ENCODE peak calls at places on chromosomes 5 and 9, in four cellular contexts. One of them, this sample, is unnamed.

GRCh38 chr5:176596689-176597416 is 13.1 kb downstream of the GPRIN1 start:
- DNase-seq in BE2C: no peak
- DNase-seq in cardiac muscle cell: peak; percentile 56
- DNase-seq in neural progenitor cell: peak; percentile 79
- DNase-seq in this sample: no peak

GRCh38 chr5:96657068-96657467 is 5.1 kb upstream of the CAST start:
- DNase-seq in BE2C: no peak
- DNase-seq in neural progenitor cell: no peak
- DNase-seq in cardiac muscle cell: peak; percentile 84
- DNase-seq in this sample: no peak

GRCh38 chr9:125601986-125602385 is 105.0 kb downstream of the MAPKAP1 start:
- DNase-seq in neural progenitor cell: no peak
- DNase-seq in BE2C: no peak
- DNase-seq in cardiac muscle cell: no peak
- DNase-seq in this sample: no peak

GRCh38 chr9:698937-699336 is 142.6 kb upstream of the DMRT1 start:
- DNase-seq in cardiac muscle cell: no peak
- DNase-seq in BE2C: no peak
- DNase-seq in neural progenitor cell: no peak
- DNase-seq in this sample: no peak

GRCh38 chr5:56112526-56113121 is 117.9 kb upstream of the IL6ST start:
- DNase-seq in neural progenitor cell: no peak
- DNase-seq in BE2C: no peak
- DNase-seq in cardiac muscle cell: peak; percentile 63
- DNase-seq in this sample: no peak

GRCh38 chr5:54745599-54745998 is 228.0 kb downstream of the SNX18 start:
- DNase-seq in neural progenitor cell: no peak
- DNase-seq in cardiac muscle cell: no peak
- DNase-seq in BE2C: no peak
- DNase-seq in this sample: no peak

GRCh38 chr9:87550253-87550954 is 52.7 kb downstream of the DAPK1 start:
- DNase-seq in BE2C: no peak
- DNase-seq in cardiac muscle cell: no peak
- DNase-seq in neural progenitor cell: no peak
- DNase-seq in this sample: no peak

GRCh38 chr5:146520731-146521130 is 4.7 kb upstream of the GPR151 start:
- DNase-seq in neural progenitor cell: no peak
- DNase-seq in cardiac muscle cell: no peak
- DNase-seq in BE2C: no peak
- DNase-seq in this sample: no peak

GRCh38 chr5:65018763-65019162 is 250.0 kb downstream of the CWC27 start:
- DNase-seq in neural progenitor cell: no peak
- DNase-seq in cardiac muscle cell: no peak
- DNase-seq in BE2C: no peak
- DNase-seq in this sample: peak; percentile 65

GRCh38 chr9:134304712-134305111 is 21.5 kb upstream of the RXRA start:
- DNase-seq in BE2C: no peak
- DNase-seq in neural progenitor cell: no peak
- DNase-seq in cardiac muscle cell: no peak
- DNase-seq in this sample: no peak

GRCh38 chr5:63401434-63402046 is 560.7 kb downstream of the HTR1A start:
- DNase-seq in neural progenitor cell: peak; percentile 77
- DNase-seq in cardiac muscle cell: peak; percentile 60
- DNase-seq in BE2C: peak; percentile 77
- DNase-seq in this sample: peak; percentile 66

GRCh38 chr9:136711751-136712689 is at the start of gene DIPK1B:
- DNase-seq in BE2C: peak; percentile 67
- DNase-seq in neural progenitor cell: peak; percentile 90
- DNase-seq in cardiac muscle cell: no peak
- DNase-seq in this sample: peak; percentile 70

GRCh38 chr5:179699640-179700298 is 1.0 kb downstream of the CANX start:
- DNase-seq in BE2C: peak; percentile 27
- DNase-seq in neural progenitor cell: peak; percentile 16
- DNase-seq in cardiac muscle cell: peak; percentile 40
- DNase-seq in this sample: no peak

GRCh38 chr5:146052780-146053179 is 52.6 kb downstream of the PLAC8L1 start:
- DNase-seq in neural progenitor cell: peak; percentile 51
- DNase-seq in BE2C: no peak
- DNase-seq in cardiac muscle cell: no peak
- DNase-seq in this sample: no peak

GRCh38 chr5:125928663-125929062 is 494.5 kb upstream of the GRAMD2B start:
- DNase-seq in BE2C: no peak
- DNase-seq in cardiac muscle cell: no peak
- DNase-seq in neural progenitor cell: no peak
- DNase-seq in this sample: no peak

GRCh38 chr9:36039696-36040095 is 3.0 kb downstream of the RECK start:
- DNase-seq in cardiac muscle cell: peak; percentile 64
- DNase-seq in BE2C: no peak
- DNase-seq in neural progenitor cell: no peak
- DNase-seq in this sample: no peak

GRCh38 chr5:90113108-90113507 is 296.4 kb downstream of the CETN3 start:
- DNase-seq in BE2C: no peak
- DNase-seq in neural progenitor cell: no peak
- DNase-seq in cardiac muscle cell: no peak
- DNase-seq in this sample: no peak

GRCh38 chr9:38689678-38690077 is 30.3 kb downstream of the FAM240B start:
- DNase-seq in BE2C: peak; percentile 40
- DNase-seq in cardiac muscle cell: peak; percentile 71
- DNase-seq in neural progenitor cell: peak; percentile 92
- DNase-seq in this sample: no peak

GRCh38 chr9:120713257-120714087 is 798 bp downstream of the MEGF9 start:
- DNase-seq in BE2C: peak; percentile 15
- DNase-seq in cardiac muscle cell: no peak
- DNase-seq in neural progenitor cell: peak; percentile 18
- DNase-seq in this sample: peak; percentile 74

GRCh38 chr5:74538206-74538661 is 102.3 kb downstream of the ENC1 start:
- DNase-seq in cardiac muscle cell: peak; percentile 95
- DNase-seq in neural progenitor cell: no peak
- DNase-seq in BE2C: no peak
- DNase-seq in this sample: peak; percentile 74

GRCh38 chr5:33300209-33300742 is 140.5 kb upstream of the TARS1 start:
- DNase-seq in cardiac muscle cell: no peak
- DNase-seq in BE2C: no peak
- DNase-seq in neural progenitor cell: no peak
- DNase-seq in this sample: no peak

GRCh38 chr9:124295097-124295794 is 37.5 kb downstream of the NEK6 start:
- DNase-seq in BE2C: peak; percentile 49
- DNase-seq in neural progenitor cell: no peak
- DNase-seq in cardiac muscle cell: peak; percentile 52
- DNase-seq in this sample: no peak

GRCh38 chr5:172931001-172931536 is 28.2 kb upstream of the RPL26L1 start:
- DNase-seq in neural progenitor cell: no peak
- DNase-seq in BE2C: peak; percentile 51
- DNase-seq in cardiac muscle cell: peak; percentile 84
- DNase-seq in this sample: peak; percentile 70

GRCh38 chr9:110123364-110124095 is 84.4 kb downstream of the C9orf152 start:
- DNase-seq in cardiac muscle cell: no peak
- DNase-seq in BE2C: no peak
- DNase-seq in neural progenitor cell: no peak
- DNase-seq in this sample: no peak

GRCh38 chr5:137752873-137753226 is 1.3 kb downstream of the HNRNPA0 start:
- DNase-seq in cardiac muscle cell: peak; percentile 44
- DNase-seq in neural progenitor cell: no peak
- DNase-seq in BE2C: no peak
- DNase-seq in this sample: no peak

GRCh38 chr9:110782701-110783100 is 114.1 kb downstream of the MUSK start:
- DNase-seq in neural progenitor cell: no peak
- DNase-seq in BE2C: peak; percentile 13
- DNase-seq in cardiac muscle cell: no peak
- DNase-seq in this sample: no peak

GRCh38 chr5:14273207-14273767 is 130.1 kb downstream of the TRIO start:
- DNase-seq in BE2C: no peak
- DNase-seq in neural progenitor cell: no peak
- DNase-seq in cardiac muscle cell: no peak
- DNase-seq in this sample: no peak

GRCh38 chr9:89462817-89463216 is 35.1 kb downstream of the SEMA4D start:
- DNase-seq in cardiac muscle cell: no peak
- DNase-seq in neural progenitor cell: no peak
- DNase-seq in BE2C: no peak
- DNase-seq in this sample: no peak

GRCh38 chr5:55600536-55601208 is 65.9 kb upstream of the PLPP1 start:
- DNase-seq in neural progenitor cell: no peak
- DNase-seq in BE2C: peak; percentile 16
- DNase-seq in cardiac muscle cell: peak; percentile 70
- DNase-seq in this sample: no peak

GRCh38 chr9:95381243-95381642 is 63.7 kb upstream of the FANCC start:
- DNase-seq in cardiac muscle cell: peak; percentile 46
- DNase-seq in BE2C: no peak
- DNase-seq in neural progenitor cell: no peak
- DNase-seq in this sample: no peak

GRCh38 chr9:2603621-2604020 is 18.0 kb upstream of the VLDLR start:
- DNase-seq in neural progenitor cell: no peak
- DNase-seq in BE2C: no peak
- DNase-seq in cardiac muscle cell: no peak
- DNase-seq in this sample: no peak

GRCh38 chr5:83102581-83102980 is 25.2 kb downstream of the XRCC4 start:
- DNase-seq in BE2C: no peak
- DNase-seq in neural progenitor cell: no peak
- DNase-seq in cardiac muscle cell: no peak
- DNase-seq in this sample: no peak

GRCh38 chr9:12784461-12785250 is 9.8 kb downstream of the LURAP1L start:
- DNase-seq in neural progenitor cell: no peak
- DNase-seq in cardiac muscle cell: peak; percentile 56
- DNase-seq in BE2C: no peak
- DNase-seq in this sample: no peak

GRCh38 chr5:142466195-142466951 is 141.6 kb upstream of the SPRY4 start:
- DNase-seq in BE2C: no peak
- DNase-seq in neural progenitor cell: no peak
- DNase-seq in cardiac muscle cell: peak; percentile 83
- DNase-seq in this sample: no peak

GRCh38 chr5:146731909-146732659 is 146.5 kb downstream of the PPP2R2B start:
- DNase-seq in cardiac muscle cell: peak; percentile 89
- DNase-seq in BE2C: no peak
- DNase-seq in neural progenitor cell: no peak
- DNase-seq in this sample: no peak

GRCh38 chr5:55440188-55440646 is 94.5 kb downstream of the PLPP1 start:
- DNase-seq in neural progenitor cell: peak; percentile 25
- DNase-seq in cardiac muscle cell: peak; percentile 64
- DNase-seq in BE2C: peak; percentile 27
- DNase-seq in this sample: no peak

GRCh38 chr9:131107760-131108159 is 11.4 kb downstream of the AIF1L start:
- DNase-seq in BE2C: no peak
- DNase-seq in neural progenitor cell: no peak
- DNase-seq in cardiac muscle cell: no peak
- DNase-seq in this sample: peak; percentile 65

GRCh38 chr9:131113655-131114563 is 11.5 kb upstream of the NUP214 start:
- DNase-seq in BE2C: no peak
- DNase-seq in neural progenitor cell: no peak
- DNase-seq in cardiac muscle cell: no peak
- DNase-seq in this sample: no peak

GRCh38 chr9:131111186-131111853 is 14.1 kb upstream of the NUP214 start:
- DNase-seq in BE2C: no peak
- DNase-seq in neural progenitor cell: peak; percentile 51
- DNase-seq in cardiac muscle cell: no peak
- DNase-seq in this sample: no peak

GRCh38 chr9:131112374-131113159 is 12.8 kb upstream of the NUP214 start:
- DNase-seq in BE2C: no peak
- DNase-seq in neural progenitor cell: no peak
- DNase-seq in cardiac muscle cell: no peak
- DNase-seq in this sample: no peak

GRCh38 chr9:131111854-131112311 is 13.5 kb upstream of the NUP214 start:
- DNase-seq in neural progenitor cell: peak; percentile 93
- DNase-seq in BE2C: no peak
- DNase-seq in cardiac muscle cell: no peak
- DNase-seq in this sample: no peak
- H3K27me3 ChIP-seq in neural progenitor cell: no peaks in the 10 kb centered on the region
- H3K27me3 ChIP-seq in BE2C: peaks cover 3% of the 10 kb centered on the region
- H3K27me3 ChIP-seq in cardiac muscle cell: no peaks in the 10 kb centered on the region
- H3K27me3 ChIP-seq in this sample: no peaks in the 10 kb centered on the region

GRCh38 chr5:88144219-88145040 is 124.2 kb downstream of the TMEM161B start:
- DNase-seq in cardiac muscle cell: no peak
- DNase-seq in BE2C: no peak
- DNase-seq in neural progenitor cell: peak; percentile 63
- DNase-seq in this sample: no peak
- H3K27me3 ChIP-seq in cardiac muscle cell: peaks cover 95% of the 10 kb centered on the region
- H3K27me3 ChIP-seq in BE2C: peaks cover 85% of the 10 kb centered on the region
- H3K27me3 ChIP-seq in neural progenitor cell: peaks cover 90% of the 10 kb centered on the region
- H3K27me3 ChIP-seq in this sample: peaks cover 2% of the 10 kb centered on the region

GRCh38 chr5:87392170-87392569 is 20.6 kb downstream of the CCNH start:
- DNase-seq in BE2C: no peak
- DNase-seq in neural progenitor cell: no peak
- DNase-seq in cardiac muscle cell: no peak
- DNase-seq in this sample: no peak

GRCh38 chr5:87390576-87391199 is 22.0 kb downstream of the CCNH start:
- DNase-seq in BE2C: no peak
- DNase-seq in neural progenitor cell: no peak
- DNase-seq in cardiac muscle cell: peak; percentile 25
- DNase-seq in this sample: no peak

GRCh38 chr5:87389635-87390034 is 23.1 kb downstream of the CCNH start:
- DNase-seq in cardiac muscle cell: no peak
- DNase-seq in BE2C: no peak
- DNase-seq in neural progenitor cell: no peak
- DNase-seq in this sample: no peak

GRCh38 chr5:87388129-87388528 is 24.6 kb downstream of the CCNH start:
- DNase-seq in BE2C: no peak
- DNase-seq in cardiac muscle cell: no peak
- DNase-seq in neural progenitor cell: no peak
- DNase-seq in this sample: no peak

GRCh38 chr5:87390075-87390474 is 22.7 kb downstream of the CCNH start:
- DNase-seq in cardiac muscle cell: no peak
- DNase-seq in neural progenitor cell: no peak
- DNase-seq in BE2C: no peak
- DNase-seq in this sample: no peak
- H3K27me3 ChIP-seq in cardiac muscle cell: no peaks in the 10 kb centered on the region
- H3K27me3 ChIP-seq in neural progenitor cell: no peaks in the 10 kb centered on the region
- H3K27me3 ChIP-seq in BE2C: no peaks in the 10 kb centered on the region
- H3K27me3 ChIP-seq in this sample: no peaks in the 10 kb centered on the region

DNA sequence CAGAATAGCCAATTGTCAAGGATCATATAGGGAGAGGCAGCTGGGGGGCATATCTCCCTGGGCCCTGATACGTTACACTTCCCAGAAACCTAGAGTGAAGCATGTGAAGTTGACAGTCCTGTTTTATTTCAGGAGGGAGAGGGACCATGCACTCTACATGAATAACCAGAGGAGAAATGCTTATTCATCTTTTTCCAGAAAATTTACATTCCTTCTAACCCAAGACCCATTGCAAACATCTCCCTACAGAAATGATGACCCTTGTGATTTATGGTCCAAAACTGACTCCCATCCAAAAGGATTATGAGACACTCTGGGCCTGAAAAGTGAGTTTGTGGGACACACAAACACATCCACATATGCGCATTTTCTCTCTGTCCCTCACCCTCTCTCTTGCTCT is 451.1 kb upstream of the KLF4 start:
- DNase-seq in neural progenitor cell: no peak
- DNase-seq in cardiac muscle cell: no peak
- DNase-seq in BE2C: no peak
- DNase-seq in this sample: no peak
- H3K27me3 ChIP-seq in neural progenitor cell: no peaks in the 10 kb centered on the region
- H3K27me3 ChIP-seq in cardiac muscle cell: no peaks in the 10 kb centered on the region
- H3K27me3 ChIP-seq in BE2C: no peaks in the 10 kb centered on the region
- H3K27me3 ChIP-seq in this sample: no peaks in the 10 kb centered on the region

This sample was measured in right cardiac atrium.